ENCODE peak calls at places on chromosomes 6 and 20, in five cellular contexts. One of them, this sample, is unnamed.

GRCh38 chr6:12911387-12911960 is 194.9 kb downstream of the PHACTR1 start:
- DNase-seq in activated T-helper 1 cell treated with anti-CD3 and anti-CD28 coated beads, Interleukin-2, amount 50 U/mL, for 16 hours: no peak
- DNase-seq in occipital lobe: no peak
- DNase-seq in stimulated activated CD8-positive, alpha-beta memory T cell treated with anti-CD3 and anti-CD28 coated beads, Interleukin-15, amount 100 ng/mL, for 24 hours: no peak
- DNase-seq in iris pigment epithelial cell: peak
- DNase-seq in this sample: no peak

GRCh38 chr6:148761532-148761951 is 14.7 kb downstream of the UST start:
- DNase-seq in iris pigment epithelial cell: peak
- DNase-seq in occipital lobe: no peak
- DNase-seq in activated T-helper 1 cell treated with anti-CD3 and anti-CD28 coated beads, Interleukin-2, amount 50 U/mL, for 16 hours: no peak
- DNase-seq in stimulated activated CD8-positive, alpha-beta memory T cell treated with anti-CD3 and anti-CD28 coated beads, Interleukin-15, amount 100 ng/mL, for 24 hours: no peak
- DNase-seq in this sample: peak

GRCh38 chr6:33632603-33633039 is 11.5 kb downstream of the ITPR3 start:
- DNase-seq in iris pigment epithelial cell: peak
- DNase-seq in stimulated activated CD8-positive, alpha-beta memory T cell treated with anti-CD3 and anti-CD28 coated beads, Interleukin-15, amount 100 ng/mL, for 24 hours: peak
- DNase-seq in activated T-helper 1 cell treated with anti-CD3 and anti-CD28 coated beads, Interleukin-2, amount 50 U/mL, for 16 hours: peak
- DNase-seq in occipital lobe: no peak
- DNase-seq in this sample: peak

GRCh38 chr20:57930328-57930727 is 220.5 kb upstream of the PMEPA1 start:
- DNase-seq in stimulated activated CD8-positive, alpha-beta memory T cell treated with anti-CD3 and anti-CD28 coated beads, Interleukin-15, amount 100 ng/mL, for 24 hours: no peak
- DNase-seq in iris pigment epithelial cell: no peak
- DNase-seq in occipital lobe: no peak
- DNase-seq in activated T-helper 1 cell treated with anti-CD3 and anti-CD28 coated beads, Interleukin-2, amount 50 U/mL, for 16 hours: no peak
- DNase-seq in this sample: no peak

GRCh38 chr6:158705386-158706126 is 55.7 kb downstream of the SYTL3 start:
- DNase-seq in activated T-helper 1 cell treated with anti-CD3 and anti-CD28 coated beads, Interleukin-2, amount 50 U/mL, for 16 hours: no peak
- DNase-seq in stimulated activated CD8-positive, alpha-beta memory T cell treated with anti-CD3 and anti-CD28 coated beads, Interleukin-15, amount 100 ng/mL, for 24 hours: no peak
- DNase-seq in occipital lobe: no peak
- DNase-seq in iris pigment epithelial cell: no peak
- DNase-seq in this sample: no peak

GRCh38 chr6:104908031-104908430 is 48.3 kb upstream of the HACE1 start:
- DNase-seq in iris pigment epithelial cell: peak
- DNase-seq in activated T-helper 1 cell treated with anti-CD3 and anti-CD28 coated beads, Interleukin-2, amount 50 U/mL, for 16 hours: no peak
- DNase-seq in occipital lobe: no peak
- DNase-seq in stimulated activated CD8-positive, alpha-beta memory T cell treated with anti-CD3 and anti-CD28 coated beads, Interleukin-15, amount 100 ng/mL, for 24 hours: no peak
- DNase-seq in this sample: no peak

GRCh38 chr20:25017257-25017803 is 24.8 kb upstream of the APMAP start:
- DNase-seq in activated T-helper 1 cell treated with anti-CD3 and anti-CD28 coated beads, Interleukin-2, amount 50 U/mL, for 16 hours: no peak
- DNase-seq in stimulated activated CD8-positive, alpha-beta memory T cell treated with anti-CD3 and anti-CD28 coated beads, Interleukin-15, amount 100 ng/mL, for 24 hours: no peak
- DNase-seq in occipital lobe: no peak
- DNase-seq in iris pigment epithelial cell: no peak
- DNase-seq in this sample: peak

GRCh38 chr6:134079406-134079921 is 27.0 kb upstream of the SLC2A12 start:
- DNase-seq in iris pigment epithelial cell: no peak
- DNase-seq in stimulated activated CD8-positive, alpha-beta memory T cell treated with anti-CD3 and anti-CD28 coated beads, Interleukin-15, amount 100 ng/mL, for 24 hours: no peak
- DNase-seq in occipital lobe: no peak
- DNase-seq in activated T-helper 1 cell treated with anti-CD3 and anti-CD28 coated beads, Interleukin-2, amount 50 U/mL, for 16 hours: no peak
- DNase-seq in this sample: no peak

GRCh38 chr20:58634121-58634817 is 16.8 kb upstream of the STX16 start:
- DNase-seq in activated T-helper 1 cell treated with anti-CD3 and anti-CD28 coated beads, Interleukin-2, amount 50 U/mL, for 16 hours: no peak
- DNase-seq in occipital lobe: no peak
- DNase-seq in stimulated activated CD8-positive, alpha-beta memory T cell treated with anti-CD3 and anti-CD28 coated beads, Interleukin-15, amount 100 ng/mL, for 24 hours: no peak
- DNase-seq in iris pigment epithelial cell: no peak
- DNase-seq in this sample: peak

GRCh38 chr6:119025793-119026192 is 52.7 kb downstream of the FAM184A start:
- DNase-seq in activated T-helper 1 cell treated with anti-CD3 and anti-CD28 coated beads, Interleukin-2, amount 50 U/mL, for 16 hours: no peak
- DNase-seq in stimulated activated CD8-positive, alpha-beta memory T cell treated with anti-CD3 and anti-CD28 coated beads, Interleukin-15, amount 100 ng/mL, for 24 hours: no peak
- DNase-seq in occipital lobe: no peak
- DNase-seq in iris pigment epithelial cell: no peak
- DNase-seq in this sample: no peak

GRCh38 chr20:35823937-35824336 is 52.1 kb downstream of the PHF20 start:
- DNase-seq in iris pigment epithelial cell: no peak
- DNase-seq in activated T-helper 1 cell treated with anti-CD3 and anti-CD28 coated beads, Interleukin-2, amount 50 U/mL, for 16 hours: no peak
- DNase-seq in stimulated activated CD8-positive, alpha-beta memory T cell treated with anti-CD3 and anti-CD28 coated beads, Interleukin-15, amount 100 ng/mL, for 24 hours: no peak
- DNase-seq in occipital lobe: no peak
- DNase-seq in this sample: no peak

GRCh38 chr6:109336221-109336955 is 45.9 kb downstream of the CD164 start:
- DNase-seq in activated T-helper 1 cell treated with anti-CD3 and anti-CD28 coated beads, Interleukin-2, amount 50 U/mL, for 16 hours: no peak
- DNase-seq in iris pigment epithelial cell: peak
- DNase-seq in occipital lobe: no peak
- DNase-seq in stimulated activated CD8-positive, alpha-beta memory T cell treated with anti-CD3 and anti-CD28 coated beads, Interleukin-15, amount 100 ng/mL, for 24 hours: no peak
- DNase-seq in this sample: no peak

GRCh38 chr20:11216451-11217314 is 542.9 kb upstream of the JAG1 start:
- DNase-seq in activated T-helper 1 cell treated with anti-CD3 and anti-CD28 coated beads, Interleukin-2, amount 50 U/mL, for 16 hours: no peak
- DNase-seq in iris pigment epithelial cell: peak
- DNase-seq in stimulated activated CD8-positive, alpha-beta memory T cell treated with anti-CD3 and anti-CD28 coated beads, Interleukin-15, amount 100 ng/mL, for 24 hours: no peak
- DNase-seq in occipital lobe: no peak
- DNase-seq in this sample: no peak

GRCh38 chr6:34178361-34179105 is 32.6 kb upstream of the GRM4 start:
- DNase-seq in occipital lobe: no peak
- DNase-seq in activated T-helper 1 cell treated with anti-CD3 and anti-CD28 coated beads, Interleukin-2, amount 50 U/mL, for 16 hours: no peak
- DNase-seq in stimulated activated CD8-positive, alpha-beta memory T cell treated with anti-CD3 and anti-CD28 coated beads, Interleukin-15, amount 100 ng/mL, for 24 hours: no peak
- DNase-seq in iris pigment epithelial cell: no peak
- DNase-seq in this sample: peak

GRCh38 chr20:47922280-47922675 is 137.0 kb upstream of the SULF2 start:
- DNase-seq in occipital lobe: no peak
- DNase-seq in activated T-helper 1 cell treated with anti-CD3 and anti-CD28 coated beads, Interleukin-2, amount 50 U/mL, for 16 hours: no peak
- DNase-seq in iris pigment epithelial cell: peak
- DNase-seq in stimulated activated CD8-positive, alpha-beta memory T cell treated with anti-CD3 and anti-CD28 coated beads, Interleukin-15, amount 100 ng/mL, for 24 hours: no peak
- DNase-seq in this sample: no peak

GRCh38 chr6:83708546-83708969 is 343 bp downstream of the SNAP91 start:
- DNase-seq in iris pigment epithelial cell: peak
- DNase-seq in stimulated activated CD8-positive, alpha-beta memory T cell treated with anti-CD3 and anti-CD28 coated beads, Interleukin-15, amount 100 ng/mL, for 24 hours: no peak
- DNase-seq in activated T-helper 1 cell treated with anti-CD3 and anti-CD28 coated beads, Interleukin-2, amount 50 U/mL, for 16 hours: no peak
- DNase-seq in occipital lobe: peak
- DNase-seq in this sample: no peak

GRCh38 chr20:415820-416322 is 7.8 kb downstream of the RBCK1 start:
- DNase-seq in occipital lobe: no peak
- DNase-seq in iris pigment epithelial cell: no peak
- DNase-seq in stimulated activated CD8-positive, alpha-beta memory T cell treated with anti-CD3 and anti-CD28 coated beads, Interleukin-15, amount 100 ng/mL, for 24 hours: no peak
- DNase-seq in activated T-helper 1 cell treated with anti-CD3 and anti-CD28 coated beads, Interleukin-2, amount 50 U/mL, for 16 hours: no peak
- DNase-seq in this sample: peak

GRCh38 chr20:5056801-5057599 is 55.7 kb upstream of the SLC23A2 start:
- DNase-seq in occipital lobe: peak
- DNase-seq in activated T-helper 1 cell treated with anti-CD3 and anti-CD28 coated beads, Interleukin-2, amount 50 U/mL, for 16 hours: peak
- DNase-seq in stimulated activated CD8-positive, alpha-beta memory T cell treated with anti-CD3 and anti-CD28 coated beads, Interleukin-15, amount 100 ng/mL, for 24 hours: peak
- DNase-seq in iris pigment epithelial cell: peak
- DNase-seq in this sample: peak

GRCh38 chr20:326645-327031 is 1.3 kb downstream of the SOX12 start:
- DNase-seq in stimulated activated CD8-positive, alpha-beta memory T cell treated with anti-CD3 and anti-CD28 coated beads, Interleukin-15, amount 100 ng/mL, for 24 hours: no peak
- DNase-seq in occipital lobe: no peak
- DNase-seq in iris pigment epithelial cell: no peak
- DNase-seq in activated T-helper 1 cell treated with anti-CD3 and anti-CD28 coated beads, Interleukin-2, amount 50 U/mL, for 16 hours: no peak
- DNase-seq in this sample: no peak

GRCh38 chr20:8095648-8096572 is 36.2 kb upstream of the PLCB1 start:
- DNase-seq in occipital lobe: no peak
- DNase-seq in stimulated activated CD8-positive, alpha-beta memory T cell treated with anti-CD3 and anti-CD28 coated beads, Interleukin-15, amount 100 ng/mL, for 24 hours: no peak
- DNase-seq in iris pigment epithelial cell: peak
- DNase-seq in activated T-helper 1 cell treated with anti-CD3 and anti-CD28 coated beads, Interleukin-2, amount 50 U/mL, for 16 hours: no peak
- DNase-seq in this sample: no peak

GRCh38 chr20:9149796-9150195 is 80.9 kb downstream of the PLCB4 start:
- DNase-seq in occipital lobe: no peak
- DNase-seq in stimulated activated CD8-positive, alpha-beta memory T cell treated with anti-CD3 and anti-CD28 coated beads, Interleukin-15, amount 100 ng/mL, for 24 hours: no peak
- DNase-seq in activated T-helper 1 cell treated with anti-CD3 and anti-CD28 coated beads, Interleukin-2, amount 50 U/mL, for 16 hours: no peak
- DNase-seq in iris pigment epithelial cell: peak
- DNase-seq in this sample: no peak

GRCh38 chr6:86581833-86582232 is 355.5 kb upstream of the HTR1E start:
- DNase-seq in stimulated activated CD8-positive, alpha-beta memory T cell treated with anti-CD3 and anti-CD28 coated beads, Interleukin-15, amount 100 ng/mL, for 24 hours: no peak
- DNase-seq in activated T-helper 1 cell treated with anti-CD3 and anti-CD28 coated beads, Interleukin-2, amount 50 U/mL, for 16 hours: no peak
- DNase-seq in occipital lobe: no peak
- DNase-seq in iris pigment epithelial cell: no peak
- DNase-seq in this sample: no peak

GRCh38 chr6:149286905-149287304 is 30.6 kb upstream of the TAB2 start:
- DNase-seq in iris pigment epithelial cell: no peak
- DNase-seq in activated T-helper 1 cell treated with anti-CD3 and anti-CD28 coated beads, Interleukin-2, amount 50 U/mL, for 16 hours: no peak
- DNase-seq in occipital lobe: no peak
- DNase-seq in stimulated activated CD8-positive, alpha-beta memory T cell treated with anti-CD3 and anti-CD28 coated beads, Interleukin-15, amount 100 ng/mL, for 24 hours: no peak
- DNase-seq in this sample: no peak

GRCh38 chr6:33166811-33167210 is 25.5 kb downstream of the COL11A2 start:
- DNase-seq in iris pigment epithelial cell: no peak
- DNase-seq in activated T-helper 1 cell treated with anti-CD3 and anti-CD28 coated beads, Interleukin-2, amount 50 U/mL, for 16 hours: no peak
- DNase-seq in occipital lobe: no peak
- DNase-seq in stimulated activated CD8-positive, alpha-beta memory T cell treated with anti-CD3 and anti-CD28 coated beads, Interleukin-15, amount 100 ng/mL, for 24 hours: no peak
- DNase-seq in this sample: peak

GRCh38 chr6:54291146-54291545 is 17.1 kb upstream of the TINAG start:
- DNase-seq in occipital lobe: no peak
- DNase-seq in stimulated activated CD8-positive, alpha-beta memory T cell treated with anti-CD3 and anti-CD28 coated beads, Interleukin-15, amount 100 ng/mL, for 24 hours: no peak
- DNase-seq in activated T-helper 1 cell treated with anti-CD3 and anti-CD28 coated beads, Interleukin-2, amount 50 U/mL, for 16 hours: no peak
- DNase-seq in iris pigment epithelial cell: peak
- DNase-seq in this sample: no peak

GRCh38 chr6:31676904-31677303 is 4.0 kb downstream of the LY6G5C start:
- DNase-seq in stimulated activated CD8-positive, alpha-beta memory T cell treated with anti-CD3 and anti-CD28 coated beads, Interleukin-15, amount 100 ng/mL, for 24 hours: no peak
- DNase-seq in occipital lobe: no peak
- DNase-seq in activated T-helper 1 cell treated with anti-CD3 and anti-CD28 coated beads, Interleukin-2, amount 50 U/mL, for 16 hours: no peak
- DNase-seq in iris pigment epithelial cell: no peak
- DNase-seq in this sample: no peak

GRCh38 chr6:84177253-84177652 is 50.2 kb downstream of the CEP162 start:
- DNase-seq in occipital lobe: no peak
- DNase-seq in stimulated activated CD8-positive, alpha-beta memory T cell treated with anti-CD3 and anti-CD28 coated beads, Interleukin-15, amount 100 ng/mL, for 24 hours: no peak
- DNase-seq in iris pigment epithelial cell: no peak
- DNase-seq in activated T-helper 1 cell treated with anti-CD3 and anti-CD28 coated beads, Interleukin-2, amount 50 U/mL, for 16 hours: no peak
- DNase-seq in this sample: no peak

GRCh38 chr6:88650029-88650619 is 313.3 kb downstream of the RNGTT start:
- DNase-seq in occipital lobe: no peak
- DNase-seq in activated T-helper 1 cell treated with anti-CD3 and anti-CD28 coated beads, Interleukin-2, amount 50 U/mL, for 16 hours: no peak
- DNase-seq in stimulated activated CD8-positive, alpha-beta memory T cell treated with anti-CD3 and anti-CD28 coated beads, Interleukin-15, amount 100 ng/mL, for 24 hours: no peak
- DNase-seq in iris pigment epithelial cell: peak
- DNase-seq in this sample: no peak

GRCh38 chr6:110517601-110518280 is 41.3 kb upstream of the SLC22A16 start:
- DNase-seq in stimulated activated CD8-positive, alpha-beta memory T cell treated with anti-CD3 and anti-CD28 coated beads, Interleukin-15, amount 100 ng/mL, for 24 hours: no peak
- DNase-seq in activated T-helper 1 cell treated with anti-CD3 and anti-CD28 coated beads, Interleukin-2, amount 50 U/mL, for 16 hours: no peak
- DNase-seq in occipital lobe: no peak
- DNase-seq in iris pigment epithelial cell: no peak
- DNase-seq in this sample: no peak

GRCh38 chr20:3237011-3237957 is 1.7 kb downstream of the SLC4A11 start:
- DNase-seq in iris pigment epithelial cell: no peak
- DNase-seq in stimulated activated CD8-positive, alpha-beta memory T cell treated with anti-CD3 and anti-CD28 coated beads, Interleukin-15, amount 100 ng/mL, for 24 hours: no peak
- DNase-seq in activated T-helper 1 cell treated with anti-CD3 and anti-CD28 coated beads, Interleukin-2, amount 50 U/mL, for 16 hours: no peak
- DNase-seq in occipital lobe: no peak
- DNase-seq in this sample: no peak

GRCh38 chr20:60791823-60792222 is 460.2 kb upstream of the CDH4 start:
- DNase-seq in stimulated activated CD8-positive, alpha-beta memory T cell treated with anti-CD3 and anti-CD28 coated beads, Interleukin-15, amount 100 ng/mL, for 24 hours: no peak
- DNase-seq in occipital lobe: no peak
- DNase-seq in activated T-helper 1 cell treated with anti-CD3 and anti-CD28 coated beads, Interleukin-2, amount 50 U/mL, for 16 hours: no peak
- DNase-seq in iris pigment epithelial cell: no peak
- DNase-seq in this sample: no peak

GRCh38 chr6:79436232-79436631 is 101.0 kb downstream of the LCA5 start:
- DNase-seq in occipital lobe: no peak
- DNase-seq in activated T-helper 1 cell treated with anti-CD3 and anti-CD28 coated beads, Interleukin-2, amount 50 U/mL, for 16 hours: no peak
- DNase-seq in iris pigment epithelial cell: peak
- DNase-seq in stimulated activated CD8-positive, alpha-beta memory T cell treated with anti-CD3 and anti-CD28 coated beads, Interleukin-15, amount 100 ng/mL, for 24 hours: no peak
- DNase-seq in this sample: no peak

GRCh38 chr6:1336246-1336843 is 24.4 kb downstream of the FOXQ1 start:
- DNase-seq in iris pigment epithelial cell: no peak
- DNase-seq in stimulated activated CD8-positive, alpha-beta memory T cell treated with anti-CD3 and anti-CD28 coated beads, Interleukin-15, amount 100 ng/mL, for 24 hours: no peak
- DNase-seq in occipital lobe: no peak
- DNase-seq in activated T-helper 1 cell treated with anti-CD3 and anti-CD28 coated beads, Interleukin-2, amount 50 U/mL, for 16 hours: no peak
- DNase-seq in this sample: no peak

GRCh38 chr20:62780204-62780603 is 16.1 kb upstream of the MRGBP start:
- DNase-seq in activated T-helper 1 cell treated with anti-CD3 and anti-CD28 coated beads, Interleukin-2, amount 50 U/mL, for 16 hours: no peak
- DNase-seq in stimulated activated CD8-positive, alpha-beta memory T cell treated with anti-CD3 and anti-CD28 coated beads, Interleukin-15, amount 100 ng/mL, for 24 hours: no peak
- DNase-seq in occipital lobe: no peak
- DNase-seq in iris pigment epithelial cell: no peak
- DNase-seq in this sample: no peak

GRCh38 chr6:15620616-15621015 is 42.2 kb downstream of the DTNBP1 start:
- DNase-seq in occipital lobe: no peak
- DNase-seq in activated T-helper 1 cell treated with anti-CD3 and anti-CD28 coated beads, Interleukin-2, amount 50 U/mL, for 16 hours: no peak
- DNase-seq in stimulated activated CD8-positive, alpha-beta memory T cell treated with anti-CD3 and anti-CD28 coated beads, Interleukin-15, amount 100 ng/mL, for 24 hours: no peak
- DNase-seq in iris pigment epithelial cell: no peak
- DNase-seq in this sample: no peak

GRCh38 chr20:32485126-32485769 is 99.9 kb downstream of the NOL4L start:
- DNase-seq in stimulated activated CD8-positive, alpha-beta memory T cell treated with anti-CD3 and anti-CD28 coated beads, Interleukin-15, amount 100 ng/mL, for 24 hours: no peak
- DNase-seq in iris pigment epithelial cell: peak
- DNase-seq in activated T-helper 1 cell treated with anti-CD3 and anti-CD28 coated beads, Interleukin-2, amount 50 U/mL, for 16 hours: peak
- DNase-seq in occipital lobe: peak
- DNase-seq in this sample: peak

GRCh38 chr6:37648465-37649330 is 49.0 kb downstream of the MDGA1 start:
- DNase-seq in activated T-helper 1 cell treated with anti-CD3 and anti-CD28 coated beads, Interleukin-2, amount 50 U/mL, for 16 hours: no peak
- DNase-seq in stimulated activated CD8-positive, alpha-beta memory T cell treated with anti-CD3 and anti-CD28 coated beads, Interleukin-15, amount 100 ng/mL, for 24 hours: no peak
- DNase-seq in iris pigment epithelial cell: peak
- DNase-seq in occipital lobe: no peak
- DNase-seq in this sample: peak